ENCODE peak calls at places on chromosome 12, in four cellular contexts. One of them, this sample, is unnamed.

GRCh38 chr12:44774815-44775411 is 101.2 kb downstream of the NELL2 start:
- DNase-seq in AG10803: peak
- DNase-seq in fibroblast of lung: no peak
- DNase-seq in cardiac muscle cell: peak
- DNase-seq in this sample: no peak

GRCh38 chr12:42759622-42760273 is 170.2 kb upstream of the PRICKLE1 start:
- DNase-seq in cardiac muscle cell: peak
- DNase-seq in fibroblast of lung: peak
- DNase-seq in AG10803: peak
- DNase-seq in this sample: no peak

GRCh38 chr12:62640910-62641448 is 174.4 kb downstream of the MON2 start:
- DNase-seq in AG10803: peak
- DNase-seq in fibroblast of lung: peak
- DNase-seq in cardiac muscle cell: peak
- DNase-seq in this sample: no peak

GRCh38 chr12:115918763-115919162 is 358.7 kb downstream of the MED13L start:
- DNase-seq in cardiac muscle cell: no peak
- DNase-seq in AG10803: no peak
- DNase-seq in fibroblast of lung: no peak
- DNase-seq in this sample: no peak

GRCh38 chr12:27316947-27317346 is 15.7 kb upstream of the BMAL2 start:
- DNase-seq in cardiac muscle cell: no peak
- DNase-seq in fibroblast of lung: no peak
- DNase-seq in AG10803: no peak
- DNase-seq in this sample: no peak

GRCh38 chr12:131783915-131784541 is 44.2 kb upstream of the MMP17 start:
- DNase-seq in AG10803: peak
- DNase-seq in fibroblast of lung: peak
- DNase-seq in cardiac muscle cell: peak
- DNase-seq in this sample: peak

GRCh38 chr12:4789776-4790175 is 69.6 kb downstream of the GALNT8 start:
- DNase-seq in cardiac muscle cell: no peak
- DNase-seq in fibroblast of lung: no peak
- DNase-seq in AG10803: no peak
- DNase-seq in this sample: no peak

GRCh38 chr12:119578112-119578511 is 15.5 kb upstream of the TMEM233 start:
- DNase-seq in fibroblast of lung: no peak
- DNase-seq in AG10803: peak
- DNase-seq in cardiac muscle cell: peak
- DNase-seq in this sample: no peak

GRCh38 chr12:98420403-98420800 is 95.0 kb upstream of the TMPO start:
- DNase-seq in AG10803: no peak
- DNase-seq in fibroblast of lung: no peak
- DNase-seq in cardiac muscle cell: no peak
- DNase-seq in this sample: no peak

GRCh38 chr12:51972424-51972812 is 20.9 kb downstream of the ACVR1B start:
- DNase-seq in cardiac muscle cell: no peak
- DNase-seq in fibroblast of lung: no peak
- DNase-seq in AG10803: no peak
- DNase-seq in this sample: no peak
- H3K4me3 ChIP-seq in cardiac muscle cell: no peak
- H3K4me3 ChIP-seq in fibroblast of lung: no peak
- H3K4me3 ChIP-seq in AG10803: no peak
- H3K4me3 ChIP-seq in this sample: no peak

GRCh38 chr12:7061138-7061537 is 620 bp downstream of the C1S start:
- DNase-seq in cardiac muscle cell: no peak
- DNase-seq in fibroblast of lung: no peak
- DNase-seq in AG10803: peak
- DNase-seq in this sample: no peak

GRCh38 chr12:7061596-7061995 is 1.1 kb downstream of the C1S start:
- DNase-seq in cardiac muscle cell: no peak
- DNase-seq in fibroblast of lung: no peak
- DNase-seq in AG10803: no peak
- DNase-seq in this sample: no peak

GRCh38 chr12:7059780-7060179 is 738 bp upstream of the C1S start:
- DNase-seq in AG10803: no peak
- DNase-seq in cardiac muscle cell: no peak
- DNase-seq in fibroblast of lung: no peak
- DNase-seq in this sample: no peak

GRCh38 chr12:7058850-7059249 is 1.7 kb upstream of the C1S start:
- DNase-seq in cardiac muscle cell: no peak
- DNase-seq in fibroblast of lung: no peak
- DNase-seq in AG10803: no peak
- DNase-seq in this sample: no peak

GRCh38 chr12:7060353-7060954 is at the start of gene C1S:
- DNase-seq in fibroblast of lung: peak
- DNase-seq in AG10803: peak
- DNase-seq in cardiac muscle cell: peak
- DNase-seq in this sample: peak
- TF ChIP-seq CTCF in fibroblast of lung: peak
- TF ChIP-seq CTCF in AG10803: peak
- TF ChIP-seq CTCF in cardiac muscle cell: peak
- TF ChIP-seq CTCF in this sample: peak

DNA sequence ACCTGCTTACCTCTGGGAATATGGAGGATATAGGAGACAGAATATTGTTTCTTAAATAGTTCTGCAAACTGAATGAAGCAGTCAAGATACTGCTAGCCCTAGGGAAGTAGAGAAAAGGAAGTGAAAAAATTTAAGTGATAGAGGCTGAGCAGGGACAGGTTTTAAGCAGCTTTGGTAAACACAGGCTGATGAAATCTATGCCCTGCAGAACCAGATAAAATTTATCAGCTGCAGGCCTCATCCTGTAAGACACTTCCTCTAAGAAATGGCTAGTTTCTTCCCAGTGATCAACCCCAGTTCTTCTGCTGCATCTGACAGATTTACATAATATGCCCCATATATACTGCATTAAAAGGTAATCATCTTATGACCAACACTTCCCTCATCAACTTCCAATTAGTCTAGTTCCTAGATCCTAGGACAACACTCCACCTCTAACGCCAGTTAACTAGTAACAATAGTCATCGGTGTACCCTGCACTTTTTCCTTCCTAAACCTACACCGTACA is 1.3 kb upstream of the ESYT1 start:
- DNase-seq in AG10803: no peak
- DNase-seq in fibroblast of lung: no peak
- DNase-seq in cardiac muscle cell: no peak
- DNase-seq in this sample: no peak
- H3K4me3 ChIP-seq in AG10803: peak
- H3K4me3 ChIP-seq in fibroblast of lung: peak
- H3K4me3 ChIP-seq in cardiac muscle cell: no peak
- H3K4me3 ChIP-seq in this sample: no peak

GRCh38 chr12:104827587-104827986 is 130.5 kb downstream of the SLC41A2 start:
- DNase-seq in fibroblast of lung: peak
- DNase-seq in cardiac muscle cell: no peak
- DNase-seq in AG10803: no peak
- DNase-seq in this sample: no peak

GRCh38 chr12:104828015-104828414 is 130.1 kb downstream of the SLC41A2 start:
- DNase-seq in AG10803: no peak
- DNase-seq in fibroblast of lung: no peak
- DNase-seq in cardiac muscle cell: no peak
- DNase-seq in this sample: no peak

GRCh38 chr12:104823985-104824441 is 134.1 kb downstream of the SLC41A2 start:
- DNase-seq in cardiac muscle cell: no peak
- DNase-seq in fibroblast of lung: no peak
- DNase-seq in AG10803: no peak
- DNase-seq in this sample: no peak

DNA sequence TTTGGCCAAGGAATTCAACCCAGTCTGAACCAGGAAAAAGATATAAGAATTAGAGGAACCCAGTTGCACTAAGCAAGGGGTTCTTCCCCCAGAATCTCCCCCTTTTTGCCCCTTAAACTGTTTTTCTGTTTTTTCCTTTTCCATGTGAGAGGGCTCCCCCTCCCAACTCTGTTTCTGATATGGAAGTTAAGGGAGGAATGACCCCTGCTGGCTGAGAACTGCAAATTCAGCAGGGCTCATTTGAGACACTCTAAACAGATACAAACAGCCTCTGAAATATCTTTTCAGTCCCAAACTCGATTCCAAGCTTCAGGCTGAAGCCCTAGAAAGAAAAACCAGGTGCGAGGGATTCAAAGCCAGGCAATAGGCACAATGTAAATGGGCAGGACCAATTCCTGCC is 132.7 kb downstream of the SLC41A2 start:
- DNase-seq in cardiac muscle cell: peak
- DNase-seq in fibroblast of lung: peak
- DNase-seq in AG10803: no peak
- DNase-seq in this sample: no peak
- TF ChIP-seq CTCF in cardiac muscle cell: peak
- TF ChIP-seq CTCF in fibroblast of lung: peak
- TF ChIP-seq CTCF in AG10803: peak
- TF ChIP-seq CTCF in this sample: peak

GRCh38 chr12:54258286-54258685 is 21.6 kb downstream of the CBX5 start:
- DNase-seq in AG10803: peak
- DNase-seq in fibroblast of lung: no peak
- DNase-seq in cardiac muscle cell: peak
- DNase-seq in this sample: no peak
- H3K4me3 ChIP-seq in AG10803: no peak
- H3K4me3 ChIP-seq in fibroblast of lung: peak
- H3K4me3 ChIP-seq in cardiac muscle cell: peak
- H3K4me3 ChIP-seq in this sample: no peak

GRCh38 chr12:124691429-124691828 is 124.0 kb upstream of the NCOR2 start:
- DNase-seq in fibroblast of lung: no peak
- DNase-seq in cardiac muscle cell: no peak
- DNase-seq in AG10803: no peak
- DNase-seq in this sample: no peak
- TF ChIP-seq CTCF in fibroblast of lung: no peak
- TF ChIP-seq CTCF in cardiac muscle cell: no peak
- TF ChIP-seq CTCF in AG10803: no peak
- TF ChIP-seq CTCF in this sample: no peak

GRCh38 chr12:53049582-53050318 is at the start of gene TNS2:
- DNase-seq in fibroblast of lung: peak
- DNase-seq in cardiac muscle cell: peak
- DNase-seq in AG10803: peak
- DNase-seq in this sample: no peak
- H3K4me3 ChIP-seq in fibroblast of lung: peak
- H3K4me3 ChIP-seq in cardiac muscle cell: no peak
- H3K4me3 ChIP-seq in AG10803: peak
- H3K4me3 ChIP-seq in this sample: peak

GRCh38 chr12:101695698-101696097 is 1.7 kb upstream of the CHPT1 start:
- DNase-seq in AG10803: peak
- DNase-seq in fibroblast of lung: no peak
- DNase-seq in cardiac muscle cell: no peak
- DNase-seq in this sample: no peak
- TF ChIP-seq CTCF in AG10803: no peak
- TF ChIP-seq CTCF in fibroblast of lung: no peak
- TF ChIP-seq CTCF in cardiac muscle cell: no peak
- TF ChIP-seq CTCF in this sample: no peak

DNA sequence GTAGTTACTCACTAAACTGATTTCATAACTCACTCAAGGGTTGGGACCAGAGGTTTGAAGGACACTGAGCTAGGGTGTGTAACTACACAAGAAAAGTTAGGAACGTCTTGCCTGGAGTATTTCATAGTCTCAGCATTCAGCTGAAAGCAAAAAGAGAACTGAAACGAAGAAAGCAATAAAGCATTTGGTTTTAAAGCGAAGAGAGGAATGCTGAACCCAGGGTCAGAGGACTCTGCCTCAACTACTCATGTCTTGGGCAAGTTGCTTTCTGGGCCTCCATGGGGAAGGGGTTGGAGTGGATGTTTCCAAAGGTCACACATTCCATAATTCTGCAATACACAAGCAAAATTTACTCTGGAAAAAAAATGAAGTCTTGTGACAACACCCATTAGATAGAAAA is 1.4 kb downstream of the GNS start:
- DNase-seq in cardiac muscle cell: no peak
- DNase-seq in fibroblast of lung: no peak
- DNase-seq in AG10803: no peak
- DNase-seq in this sample: no peak
- H3K4me3 ChIP-seq in cardiac muscle cell: no peak
- H3K4me3 ChIP-seq in fibroblast of lung: peak
- H3K4me3 ChIP-seq in AG10803: no peak
- H3K4me3 ChIP-seq in this sample: no peak

GRCh38 chr12:69988601-69989194 is 163.7 kb downstream of the MYRFL start:
- DNase-seq in cardiac muscle cell: peak
- DNase-seq in AG10803: peak
- DNase-seq in fibroblast of lung: peak
- DNase-seq in this sample: peak

GRCh38 chr12:69984216-69984615 is 159.2 kb downstream of the MYRFL start:
- DNase-seq in AG10803: peak
- DNase-seq in fibroblast of lung: no peak
- DNase-seq in cardiac muscle cell: no peak
- DNase-seq in this sample: no peak

GRCh38 chr12:69986109-69986508 is 161.1 kb downstream of the MYRFL start:
- DNase-seq in cardiac muscle cell: no peak
- DNase-seq in fibroblast of lung: no peak
- DNase-seq in AG10803: no peak
- DNase-seq in this sample: no peak

GRCh38 chr12:69987453-69988102 is 162.6 kb downstream of the MYRFL start:
- DNase-seq in fibroblast of lung: peak
- DNase-seq in cardiac muscle cell: peak
- DNase-seq in AG10803: peak
- DNase-seq in this sample: peak

GRCh38 chr12:69985656-69986055 is 160.6 kb downstream of the MYRFL start:
- DNase-seq in AG10803: no peak
- DNase-seq in cardiac muscle cell: no peak
- DNase-seq in fibroblast of lung: no peak
- DNase-seq in this sample: no peak
- TF ChIP-seq CTCF in AG10803: peak
- TF ChIP-seq CTCF in cardiac muscle cell: peak
- TF ChIP-seq CTCF in fibroblast of lung: peak
- TF ChIP-seq CTCF in this sample: peak